ENCODE peak calls at places on chromosomes 3 and 15, in seven cellular contexts. N is GM23248, S is neuronal stem cell, J is fibroblast of mammary gland, L is heart left ventricle, V is neural progenitor cell, Y is cardiac muscle cell. D is an unnamed sample.

GRCh38 chr15:91552555-91552954 is 301.0 kb upstream of the SLCO3A1 start:
- DNase-seq in N (no peak), S (no peak), J (no peak), L (no peak), V (no peak), Y (no peak), D (no peak)

GRCh38 chr3:185983495-185984141 is 45.8 kb upstream of the TRA2B start:
- DNase-seq in N (peak; percentile 75), S (peak; percentile 82), J (peak; percentile 67), L (peak; percentile 69), V (peak; percentile 88), Y (peak; percentile 86), D (peak; percentile 89)

GRCh38 chr3:147930417-147930816 is 521.3 kb downstream of the ZIC1 start:
- DNase-seq in N (peak; percentile 81), S (peak; percentile 51), J (peak; percentile 66), L (no peak), V (peak; percentile 39), Y (no peak), D (peak; percentile 47)

GRCh38 chr15:60548101-60548500 is 69.2 kb upstream of the ICE2 start:
- DNase-seq in N (no peak), S (no peak), J (no peak), L (no peak), V (no peak), Y (no peak), D (no peak)

GRCh38 chr3:40915346-40915865 is 283.9 kb upstream of the CTNNB1 start:
- DNase-seq in N (no peak), S (no peak), J (no peak), L (no peak), V (no peak), Y (no peak), D (no peak)

GRCh38 chr3:12472796-12473195 is 11.5 kb upstream of the TSEN2 start:
- DNase-seq in N (no peak), S (no peak), J (no peak), L (no peak), V (no peak), Y (no peak), D (no peak)

GRCh38 chr15:92384391-92384790 is 9.3 kb upstream of the ST8SIA2 start:
- DNase-seq in N (no peak), S (no peak), J (no peak), L (no peak), V (peak; percentile 45), Y (no peak), D (no peak)

GRCh38 chr3:171936231-171936841 is 93.2 kb downstream of the TMEM212 start:
- DNase-seq in N (peak; percentile 85), S (no peak), J (peak; percentile 97), L (no peak), V (no peak), Y (no peak), D (peak; percentile 60)

GRCh38 chr3:196440041-196440537 is 7.9 kb upstream of the UBXN7 start:
- DNase-seq in N (peak; percentile 88), S (no peak), J (peak; percentile 92), L (no peak), V (no peak), Y (no peak), D (no peak)

DNA sequence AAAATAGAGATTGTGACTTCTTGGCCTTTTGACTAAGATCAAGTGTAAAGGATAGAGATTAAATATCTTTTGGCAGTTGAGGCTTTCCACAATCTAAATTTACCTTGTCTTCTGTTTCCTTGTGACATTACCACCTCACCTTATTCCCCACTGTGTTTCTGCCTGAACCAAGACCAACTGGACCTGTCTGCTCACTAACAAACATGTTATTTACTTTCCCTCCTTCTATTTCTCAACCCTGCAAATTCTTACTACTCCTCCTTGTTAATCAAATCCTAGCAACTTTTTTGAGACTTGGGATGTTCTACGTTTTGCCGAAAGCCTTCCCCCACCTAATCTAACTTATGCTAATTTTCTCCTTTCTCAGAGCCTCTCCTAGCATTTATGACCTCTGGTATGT is 7.4 kb upstream of the CCNL1 start:
- DNase-seq in N (no peak), S (no peak), J (no peak), L (no peak), V (no peak), Y (no peak), D (no peak)
- H3K4me3 ChIP-seq in N (no peak overlapping the region), S (no peak overlapping the region), J (no peak overlapping the region), L (no peak overlapping the region), V (no peak overlapping the region), Y (no peak overlapping the region), D (no peak overlapping the region)

GRCh38 chr15:38255690-38256089 is 3.1 kb downstream of the SPRED1 start:
- DNase-seq in N (peak; percentile 40), S (no peak), J (no peak), L (no peak), V (no peak), Y (no peak), D (no peak)
- H3K4me3 ChIP-seq in N (peak overlapping the region; percentile 86), S (peak overlapping the region; percentile 76), J (peak overlapping the region; percentile 85), L (peak overlapping the region; percentile 80), V (peak overlapping the region; percentile 80), Y (peak overlapping the region; percentile 92), D (peak overlapping the region; percentile 90)

GRCh38 chr3:64422192-64422591 is 196.9 kb upstream of the PRICKLE2 start:
- DNase-seq in N (no peak), S (no peak), J (no peak), L (no peak), V (no peak), Y (no peak), D (no peak)
- H3K4me3 ChIP-seq in N (no peak overlapping the region), S (no peak overlapping the region), J (no peak overlapping the region), L (no peak overlapping the region), V (no peak overlapping the region), Y (no peak overlapping the region), D (no peak overlapping the region)

DNA sequence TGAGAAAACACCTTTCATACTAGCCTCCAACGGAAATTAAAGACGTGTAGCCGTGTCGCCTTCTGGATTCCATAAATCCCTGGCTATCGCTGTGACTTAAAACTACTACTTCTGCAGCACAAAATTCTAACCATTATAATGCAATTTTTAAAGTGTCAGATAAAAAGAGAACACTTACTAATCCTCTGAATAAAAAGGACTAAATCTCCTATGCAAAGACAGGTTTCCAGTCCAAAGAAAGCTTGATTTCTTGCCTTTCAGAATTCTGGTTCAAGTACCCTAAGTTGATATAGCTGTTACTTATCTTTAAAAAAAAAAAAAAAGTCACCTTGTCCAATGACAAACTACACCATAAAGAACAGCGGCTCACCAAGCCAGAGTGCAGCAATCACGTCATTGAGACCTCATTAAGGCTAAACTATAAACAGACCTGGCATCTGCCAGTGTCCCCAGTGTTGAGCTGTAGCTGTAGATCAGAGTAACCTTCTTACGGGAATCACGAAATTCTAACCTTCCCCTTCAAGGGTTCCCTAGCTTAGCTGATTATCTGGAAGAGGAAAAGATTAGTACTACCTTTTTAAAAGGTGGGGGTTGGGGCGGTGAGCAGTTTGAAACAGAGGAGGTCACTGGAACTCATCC is 2.2 kb downstream of the ABCC5 start:
- DNase-seq in N (no peak), S (no peak), J (peak; percentile 4), L (peak; percentile 41), V (no peak), Y (peak; percentile 79), D (no peak)
- H3K4me3 ChIP-seq in N (no peak overlapping the region), S (no peak overlapping the region), J (no peak overlapping the region), L (peak overlapping the region; percentile 78), V (no peak overlapping the region), Y (peak overlapping the region; percentile 92), D (peak overlapping the region; percentile 98)

D was measured in PC-3.